ENCODE peak calls at places on chromosome 11, in seven cellular contexts. W, N, C, D, U, R and H are unnamed samples.

GRCh38 chr11:126702165-126702738 is 298.3 kb downstream of the KIRREL3 start:
- DNase-seq in W (no peak), N (no peak), C (no peak), D (no peak), U (no peak), R (no peak), H (no peak)

GRCh38 chr11:46119352-46120216 is 1.7 kb downstream of the PHF21A start:
- DNase-seq in W (peak; percentile 68), N (peak; percentile 60), C (peak; percentile 66), D (peak; percentile 45), U (peak; percentile 54), R (no peak), H (no peak)

GRCh38 chr11:11313902-11314692 is 39.0 kb downstream of the CSNK2A3 start:
- DNase-seq in W (no peak), N (no peak), C (peak; percentile 61), D (no peak), U (no peak), R (no peak), H (no peak)

GRCh38 chr11:74634537-74634936 is 42.2 kb downstream of the POLD3 start:
- DNase-seq in W (no peak), N (peak; percentile 4), C (no peak), D (no peak), U (no peak), R (peak; percentile 81), H (no peak)

GRCh38 chr11:125314264-125315087 is 149.9 kb downstream of the PKNOX2 start:
- DNase-seq in W (no peak), N (peak; percentile 13), C (no peak), D (no peak), U (no peak), R (no peak), H (no peak)

GRCh38 chr11:69055212-69055586 is 6.5 kb downstream of the TPCN2 start:
- DNase-seq in W (no peak), N (no peak), C (no peak), D (no peak), U (no peak), R (no peak), H (no peak)

GRCh38 chr11:11349870-11350325 is 3.2 kb downstream of the CSNK2A3 start:
- DNase-seq in W (no peak), N (no peak), C (peak; percentile 47), D (no peak), U (no peak), R (no peak), H (no peak)

GRCh38 chr11:132351050-132351449 is 980.6 kb downstream of the NTM start:
- DNase-seq in W (no peak), N (no peak), C (no peak), D (no peak), U (no peak), R (no peak), H (no peak)

GRCh38 chr11:104254347-104254746 is 90.4 kb upstream of the PDGFD start:
- DNase-seq in W (peak; percentile 40), N (peak; percentile 92), C (peak; percentile 8), D (no peak), U (no peak), R (no peak), H (no peak)

GRCh38 chr11:58024601-58025091 is 965 bp downstream of the OR9Q1 start:
- DNase-seq in W (no peak), N (no peak), C (peak; percentile 89), D (no peak), U (no peak), R (no peak), H (no peak)

GRCh38 chr11:94776351-94777321 is 8.5 kb downstream of the AMOTL1 start:
- DNase-seq in W (no peak), N (no peak), C (no peak), D (no peak), U (no peak), R (no peak), H (no peak)

DNA sequence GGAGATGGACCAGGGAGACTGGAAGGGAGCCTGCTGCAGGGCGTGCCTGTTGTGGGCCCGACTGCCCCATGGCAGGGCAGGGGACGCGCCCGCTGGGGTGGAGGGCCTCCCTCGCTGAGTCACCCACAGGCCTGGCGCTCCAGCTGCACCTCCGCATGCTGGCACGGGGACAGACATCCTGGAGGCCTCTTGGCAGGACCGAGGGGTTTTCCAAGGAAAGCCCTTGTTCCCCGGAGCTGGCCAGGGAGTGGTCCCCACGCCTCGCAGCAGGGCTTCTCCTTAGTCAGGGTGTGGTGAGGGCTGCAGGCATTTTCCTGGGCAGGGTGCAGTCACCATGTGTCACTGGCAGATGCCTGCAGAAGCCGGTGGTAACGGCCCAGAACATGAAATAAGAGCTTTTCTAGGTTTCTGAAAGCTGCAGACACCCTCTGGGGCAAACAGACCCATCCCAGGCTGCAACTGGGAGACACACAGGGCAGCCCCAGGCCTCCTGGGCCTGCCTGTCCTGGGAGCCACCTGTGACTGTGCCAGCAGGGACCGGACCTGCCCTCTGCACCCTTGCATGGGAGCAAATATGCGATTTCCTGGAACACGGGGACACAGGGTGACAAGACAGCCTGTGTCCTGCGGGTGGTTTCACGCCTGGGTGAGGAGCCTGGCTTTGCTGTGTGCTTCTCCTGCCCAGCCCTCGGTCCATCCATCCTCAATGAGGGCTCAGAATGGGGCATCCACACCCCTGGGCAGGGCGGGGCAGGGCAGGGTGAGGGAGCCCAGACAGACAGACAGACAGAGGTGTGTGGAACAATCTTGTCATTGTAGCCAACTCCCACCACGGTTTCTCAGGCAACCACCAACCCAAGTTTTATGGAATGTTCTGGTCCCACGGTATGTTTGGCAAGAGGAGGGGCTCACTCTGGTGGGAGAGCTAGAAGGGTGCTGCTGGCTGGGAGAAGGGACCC is 43.2 kb upstream of the FADD start:
- DNase-seq in W (no peak), N (no peak), C (no peak), D (no peak), U (no peak), R (peak; percentile 87), H (no peak)
- H3K27ac ChIP-seq in W (no peak overlapping the region), N (no peak overlapping the region), C (no peak overlapping the region), D (no peak overlapping the region), U (no peak overlapping the region), R (peak overlapping the region; percentile 81), H (no peak overlapping the region)

GRCh38 chr11:1224491-1225385 is 1.9 kb downstream of the MUC5B start:
- DNase-seq in W (no peak), N (peak; percentile 47), C (no peak), D (no peak), U (no peak), R (no peak), H (no peak)
- H3K27me3 ChIP-seq in W (no peaks in the 10 kb centered on the region), N (no peaks in the 10 kb centered on the region), C (peaks cover 83% of the 10 kb centered on the region), D (peaks cover 4% of the 10 kb centered on the region), U (no peaks in the 10 kb centered on the region), R (peaks cover 6% of the 10 kb centered on the region), H (peaks cover 4% of the 10 kb centered on the region)

GRCh38 chr11:10181811-10182210 is 112.2 kb downstream of the SBF2 start:
- DNase-seq in W (no peak), N (peak; percentile 43), C (no peak), D (no peak), U (no peak), R (no peak), H (no peak)
- H3K27ac ChIP-seq in W (no peak overlapping the region), N (no peak overlapping the region), C (no peak overlapping the region), D (no peak overlapping the region), U (no peak overlapping the region), R (no peak overlapping the region), H (no peak overlapping the region)

GRCh38 chr11:117768506-117768905 is 28.5 kb downstream of the DSCAML1 start:
- DNase-seq in W (no peak), N (no peak), C (no peak), D (no peak), U (no peak), R (no peak), H (no peak)
- H3K27me3 ChIP-seq in W (no peaks in the 10 kb centered on the region), N (no peaks in the 10 kb centered on the region), C (no peaks in the 10 kb centered on the region), D (no peaks in the 10 kb centered on the region), U (no peaks in the 10 kb centered on the region), R (no peaks in the 10 kb centered on the region), H (no peaks in the 10 kb centered on the region)